ENCODE peak calls at places on chromosomes 4 and X, in six cellular contexts. R is SK-N-SH, E is HCT116, H is GM12878, Z is A549, K is HL-60. O is an unnamed sample.

GRCh38 chr4:1563768-1564485 is 120.2 kb downstream of the FAM53A start:
- DNase-seq in E (no peak), H (no peak), Z (no peak), R (no peak), K (no peak), O (no peak)

GRCh38 chr4:107017681-107018321 is 18.3 kb downstream of the DKK2 start:
- DNase-seq in R (no peak), Z (no peak), E (no peak), H (no peak), K (no peak), O (no peak)

GRCh38 chr4:154123897-154124296 is 335.0 kb upstream of the SFRP2 start:
- DNase-seq in Z (no peak), K (no peak), H (no peak), R (no peak), E (no peak), O (no peak)

GRCh38 chr4:53173576-53173975 is 192.3 kb downstream of the SCFD2 start:
- DNase-seq in H (no peak), Z (no peak), K (no peak), E (no peak), R (no peak), O (no peak)

GRCh38 chr4:78720994-78721677 is 55.0 kb upstream of the BMP2K start:
- DNase-seq in R (no peak), K (peak), Z (no peak), E (no peak), H (no peak), O (no peak)

GRCh38 chrX:46687619-46688018 is 71.3 kb downstream of the SLC9A7 start:
- DNase-seq in R (no peak), K (no peak), E (no peak), Z (no peak), H (no peak), O (no peak)

GRCh38 chrX:121407627-121408026 is 360.2 kb downstream of the GLUD2 start:
- DNase-seq in R (no peak), H (no peak), Z (no peak), K (no peak), E (no peak), O (no peak)

GRCh38 chr4:81069706-81070331 is 39.3 kb downstream of the BMP3 start:
- DNase-seq in E (peak), Z (peak), K (peak), R (peak), H (peak), O (peak)

GRCh38 chr4:56271121-56271520 is 116.2 kb downstream of the AASDH start:
- DNase-seq in R (no peak), Z (no peak), K (no peak), E (no peak), H (no peak), O (no peak)

GRCh38 chr4:155487231-155487630 is 110.5 kb upstream of the MAP9 start:
- DNase-seq in E (no peak), R (no peak), H (no peak), K (no peak), Z (no peak), O (no peak)

GRCh38 chrX:76148753-76149152 is 24.1 kb upstream of the PBDC1 start:
- DNase-seq in R (no peak), Z (no peak), H (peak), E (no peak), K (peak), O (no peak)

GRCh38 chr4:3879681-3880594 is 113.8 kb downstream of the ADRA2C start:
- DNase-seq in R (peak), H (no peak), Z (no peak), E (no peak), K (no peak), O (no peak)

DNA sequence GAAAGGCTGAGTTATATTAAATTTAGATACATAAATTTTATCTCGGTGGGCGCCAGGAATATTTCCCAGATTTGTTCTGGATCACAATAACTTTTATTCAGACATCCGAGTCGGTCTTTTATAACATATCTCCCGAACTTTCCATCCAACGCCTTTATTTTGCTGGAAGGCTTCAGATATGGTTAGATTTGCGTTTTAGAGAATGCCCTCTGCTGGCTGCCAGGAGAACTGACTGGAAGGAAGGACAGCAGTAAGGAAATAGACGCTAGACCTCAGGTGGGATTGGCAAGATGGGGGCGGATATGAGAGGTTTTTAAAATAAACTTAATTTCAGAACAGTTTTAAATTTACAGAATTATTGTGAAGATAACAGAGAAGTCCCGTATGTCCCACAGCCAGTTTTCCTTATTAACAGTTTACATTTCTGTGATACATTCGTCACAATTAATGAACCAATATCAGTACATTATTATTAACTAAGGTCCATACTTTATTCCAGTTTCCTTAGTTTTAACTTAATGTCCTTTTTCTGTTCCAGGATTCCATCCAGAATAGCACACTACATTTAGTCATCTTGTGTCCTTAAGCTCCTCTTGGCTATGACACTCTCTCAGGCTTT is 4.6 kb upstream of the KANTR start:
- DNase-seq in E (peak), R (peak), K (peak), H (no peak), Z (peak), O (no peak)
- H3K4me3 ChIP-seq in E (no peak), R (peak), K (no peak), H (peak), Z (peak), O (peak)

DNA sequence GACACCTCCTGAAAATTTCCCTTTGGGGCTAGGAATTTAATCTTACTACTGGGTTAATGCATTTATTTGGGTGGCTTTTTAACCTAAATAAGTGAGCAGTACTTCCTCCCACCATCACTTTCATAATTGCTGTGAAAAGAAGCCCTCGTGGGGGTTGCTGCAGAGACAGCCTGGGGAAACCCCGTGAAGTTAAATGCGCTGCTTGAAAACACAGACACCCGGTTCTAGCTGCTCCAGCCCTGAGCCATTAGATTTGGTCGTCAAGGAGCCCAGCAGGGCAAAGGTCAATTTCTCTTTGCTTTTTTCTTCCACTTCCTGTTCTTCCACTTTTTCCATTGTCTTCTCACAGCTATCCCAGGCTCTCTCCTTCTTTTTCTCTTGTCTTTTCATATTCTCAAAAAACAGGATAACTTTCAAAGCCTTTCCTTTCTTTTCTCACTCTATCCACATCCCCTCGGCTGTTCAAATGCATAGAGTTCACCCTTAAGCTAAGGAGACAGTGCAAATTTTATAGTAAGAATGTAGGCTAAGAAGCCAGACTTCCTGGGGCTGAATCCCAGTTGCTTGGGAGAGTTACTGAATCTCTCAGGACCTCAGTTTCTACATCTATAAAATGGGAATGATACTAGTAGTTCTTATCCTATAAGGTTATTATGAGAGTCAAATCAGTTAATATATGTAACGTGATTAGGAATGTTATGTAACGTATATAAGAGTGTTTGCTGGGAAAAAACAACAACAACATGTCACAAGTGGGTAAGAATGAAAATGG is 91.5 kb upstream of the ZNF827 start:
- DNase-seq in R (no peak), H (peak), K (no peak), E (no peak), Z (no peak), O (no peak)
- TF ChIP-seq REST in R (no peak), H (no peak), K (no peak), E (no peak), Z (no peak), O (no peak)

DNA sequence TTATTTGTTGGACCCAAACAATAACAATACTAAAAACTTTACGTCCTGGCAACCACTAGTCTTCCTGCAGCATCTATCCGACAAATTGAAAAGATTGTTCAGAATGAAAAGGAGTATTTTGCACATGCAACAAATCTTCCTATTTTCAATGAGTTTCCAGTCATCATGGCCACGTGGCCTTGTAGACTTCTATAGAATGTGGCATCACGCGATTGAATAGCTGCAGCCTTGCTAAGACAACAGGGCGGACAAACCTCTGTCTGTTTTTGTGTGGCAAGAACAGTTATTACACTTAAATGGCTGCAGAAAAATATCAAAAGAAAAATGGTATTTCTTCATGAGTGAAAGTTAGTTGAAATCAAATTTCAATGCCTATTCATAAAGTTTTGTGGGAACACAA is 297.9 kb upstream of the LCORL start:
- DNase-seq in E (no peak), H (no peak), K (no peak), Z (no peak), R (peak), O (no peak)
- H3K4me3 ChIP-seq in E (no peak), H (no peak), K (no peak), Z (no peak), R (no peak), O (no peak)

GRCh38 chrX:125205084-125205917 is 114.4 kb upstream of the TEX13C start:
- DNase-seq in K (peak), H (no peak), E (no peak), Z (peak), R (peak), O (no peak)

GRCh38 chrX:125203737-125204578 is 115.7 kb upstream of the TEX13C start:
- DNase-seq in R (peak), H (no peak), E (no peak), Z (no peak), K (peak), O (no peak)

GRCh38 chrX:125202486-125203378 is 116.9 kb upstream of the TEX13C start:
- DNase-seq in Z (no peak), E (no peak), R (peak), K (peak), H (no peak), O (no peak)

GRCh38 chrX:125203379-125203736 is 116.3 kb upstream of the TEX13C start:
- DNase-seq in H (no peak), R (peak), Z (no peak), E (no peak), K (no peak), O (no peak)

DNA sequence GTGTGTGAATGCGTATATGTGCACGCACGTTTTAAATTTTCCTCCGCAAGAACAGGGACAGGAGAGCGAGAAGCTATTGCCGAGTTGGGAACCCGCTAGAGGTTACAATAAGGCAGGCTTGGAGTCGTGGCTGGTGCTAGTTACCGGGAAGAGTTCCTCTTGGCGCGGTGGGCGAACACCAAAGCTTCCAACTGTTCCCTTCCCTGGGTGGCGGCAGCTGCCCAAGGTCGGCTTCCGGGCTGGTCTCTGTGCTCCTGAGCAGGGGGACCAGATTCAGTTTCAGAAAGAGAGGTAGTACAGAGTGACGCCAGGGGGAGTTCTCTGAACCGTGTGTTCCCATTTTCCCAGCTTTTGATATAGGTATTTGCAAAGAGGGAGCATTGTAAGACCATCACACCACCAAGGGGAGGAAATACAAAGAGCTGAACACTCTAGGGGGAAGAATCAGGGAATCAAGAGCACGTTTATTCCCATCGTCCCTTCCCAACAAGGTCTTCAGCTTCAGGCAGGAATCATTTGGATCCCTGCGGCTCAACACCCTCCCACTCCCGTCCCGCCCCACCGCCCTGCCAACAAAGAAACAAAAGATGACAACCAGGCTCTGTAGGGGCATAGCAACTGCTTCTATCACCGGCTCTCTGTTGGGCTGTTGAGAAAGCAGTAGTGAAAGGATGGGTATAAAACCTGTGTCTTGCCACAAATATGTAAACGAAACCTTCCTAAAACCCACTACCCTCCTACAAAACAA is 113.6 kb upstream of the TEX13C start:
- DNase-seq in K (peak), E (no peak), Z (no peak), H (no peak), R (peak), O (no peak)
- TF ChIP-seq REST in K (no peak), E (no peak), Z (no peak), H (no peak), R (no peak), O (no peak)

GRCh38 chrX:17638731-17639130 is 98.6 kb upstream of the SCML1 start:
- DNase-seq in K (no peak), R (no peak), Z (no peak), H (no peak), E (no peak), O (no peak)
- H3K4me3 ChIP-seq in K (no peak), R (no peak), Z (no peak), H (no peak), E (no peak), O (no peak)

DNA sequence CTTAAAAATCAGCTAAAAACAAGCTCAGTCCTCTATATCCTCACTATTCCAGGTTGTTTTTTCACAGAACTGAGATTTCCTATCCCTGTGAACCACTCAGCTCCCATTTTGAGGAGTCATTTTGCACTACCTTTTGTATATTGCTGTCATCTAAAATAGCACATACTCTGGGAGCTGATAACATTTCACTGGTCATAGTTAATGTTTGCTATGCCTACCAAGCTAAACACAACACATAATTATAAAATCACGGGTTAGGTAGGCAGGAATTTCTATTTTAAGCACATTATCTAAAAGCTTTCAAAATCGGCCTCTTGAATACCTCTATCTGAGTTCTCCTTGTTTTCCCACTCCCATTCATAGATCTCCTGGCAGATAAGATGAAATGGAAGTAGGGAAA is 882.0 kb upstream of the INTU start:
- DNase-seq in E (no peak), R (no peak), Z (no peak), H (no peak), K (no peak), O (no peak)
- TF ChIP-seq REST in E (no peak), R (no peak), Z (no peak), H (no peak), K (no peak), O (no peak)

GRCh38 chrX:49166914-49167739 is 4.6 kb downstream of the MAGIX start:
- DNase-seq in K (peak), E (no peak), R (peak), Z (no peak), H (peak), O (no peak)
- H3K4me3 ChIP-seq in K (peak), E (peak), R (peak), Z (no peak), H (peak), O (peak)

O was measured in Panc1.